ENCODE peak calls at places on chromosome 7, in five cellular contexts. P, D, O, W and F are unnamed samples.

GRCh38 chr7:15326044-15326644 is 235.7 kb downstream of the AGMO start:
- DNase-seq in W (no peak), P (peak), O (peak), D (no peak), F (no peak)

GRCh38 chr7:142469653-142470335 is 211.9 kb upstream of the PRSS58 start:
- DNase-seq in W (no peak), P (no peak), D (no peak), O (no peak), F (no peak)

GRCh38 chr7:137992042-137992737 is 9.7 kb downstream of the CREB3L2 start:
- DNase-seq in D (no peak), P (peak), W (no peak), O (no peak), F (no peak)

GRCh38 chr7:134741901-134742635 is 37.4 kb upstream of the CALD1 start:
- DNase-seq in W (no peak), D (no peak), O (no peak), P (peak), F (no peak)

GRCh38 chr7:81990395-81990794 is 220.5 kb upstream of the HGF start:
- DNase-seq in P (peak), O (no peak), D (no peak), W (no peak), F (no peak)

GRCh38 chr7:45143616-45144015 is 14.0 kb upstream of the RAMP3 start:
- DNase-seq in O (no peak), W (no peak), D (no peak), P (peak), F (no peak)

GRCh38 chr7:91228927-91229326 is 35.3 kb upstream of the FZD1 start:
- DNase-seq in W (no peak), D (no peak), O (no peak), P (peak), F (no peak)

GRCh38 chr7:151776876-151777510 is 99.9 kb downstream of the PRKAG2 start:
- DNase-seq in O (no peak), D (no peak), P (no peak), W (no peak), F (no peak)

GRCh38 chr7:116952640-116953371 is 495 bp upstream of the ST7 start:
- DNase-seq in P (peak), W (no peak), D (no peak), O (peak), F (peak)

GRCh38 chr7:130712416-130712815 is 21.6 kb downstream of the KLF14 start:
- DNase-seq in W (no peak), D (no peak), O (no peak), P (no peak), F (no peak)

GRCh38 chr7:44114586-44115310 is 8.6 kb downstream of the POLD2 start:
- DNase-seq in D (no peak), W (no peak), P (no peak), O (no peak), F (no peak)

GRCh38 chr7:36652431-36652830 is 71.9 kb downstream of the AOAH start:
- DNase-seq in P (no peak), W (no peak), O (no peak), D (no peak), F (no peak)

GRCh38 chr7:1842321-1843221 is 172.5 kb downstream of the ELFN1 start:
- DNase-seq in W (no peak), O (no peak), D (no peak), P (peak), F (no peak)

GRCh38 chr7:124155400-124156022 is 122.6 kb upstream of the TMEM229A start:
- DNase-seq in W (no peak), D (no peak), P (peak), O (peak), F (no peak)

GRCh38 chr7:119596651-119597050 is 676.3 kb upstream of the KCND2 start:
- DNase-seq in P (no peak), O (no peak), W (no peak), D (no peak), F (no peak)

GRCh38 chr7:108045154-108045553 is 42.2 kb upstream of the LAMB1 start:
- DNase-seq in O (no peak), D (no peak), W (no peak), P (peak), F (no peak)

GRCh38 chr7:150986099-150986512 is 4.7 kb upstream of the NOS3 start:
- DNase-seq in P (peak), D (peak), O (peak), W (no peak), F (no peak)

GRCh38 chr7:2774935-2775334 is 69.2 kb downstream of the GNA12 start:
- DNase-seq in O (no peak), P (no peak), W (no peak), D (no peak), F (no peak)

GRCh38 chr7:47601119-47601880 is 19.4 kb upstream of the TNS3 start:
- DNase-seq in W (no peak), O (no peak), D (no peak), P (peak), F (no peak)

GRCh38 chr7:8065356-8065813 is 96.8 kb downstream of the GLCCI1 start:
- DNase-seq in D (no peak), P (peak), O (no peak), W (no peak), F (no peak)

GRCh38 chr7:40815512-40815911 is 680.7 kb downstream of the SUGCT start:
- DNase-seq in P (peak), O (no peak), W (no peak), D (no peak), F (no peak)

GRCh38 chr7:28732037-28732869 is 225.9 kb downstream of the TRIL start:
- DNase-seq in P (peak), W (no peak), D (no peak), O (peak), F (peak)

GRCh38 chr7:75639071-75639892 is 99.5 kb downstream of the HIP1 start:
- DNase-seq in D (peak), O (peak), P (peak), W (peak), F (peak)

GRCh38 chr7:50446542-50446960 is 3.6 kb downstream of the FIGNL1 start:
- DNase-seq in W (no peak), D (no peak), P (peak), O (no peak), F (no peak)

GRCh38 chr7:52257890-52258289 is 777.5 kb upstream of the POM121L12 start:
- DNase-seq in D (no peak), W (no peak), P (no peak), O (peak), F (no peak)

GRCh38 chr7:112414855-112415490 is 35.3 kb upstream of the IFRD1 start:
- DNase-seq in W (no peak), P (peak), D (no peak), O (peak), F (no peak)

GRCh38 chr7:44077681-44078091 is 4.6 kb downstream of the POLM start:
- DNase-seq in W (no peak), P (no peak), D (no peak), O (no peak), F (no peak)

GRCh38 chr7:47143344-47143743 is 438.6 kb downstream of the TNS3 start:
- DNase-seq in O (no peak), D (no peak), P (peak), W (no peak), F (no peak)

GRCh38 chr7:103150192-103150591 is 1.3 kb upstream of the NAPEPLD start:
- DNase-seq in P (no peak), D (no peak), O (no peak), W (no peak), F (no peak)

GRCh38 chr7:131626643-131627042 is 70.2 kb upstream of the PODXL start:
- DNase-seq in P (no peak), O (no peak), D (no peak), W (no peak), F (no peak)

GRCh38 chr7:21996641-21997040 is 50.9 kb upstream of the CDCA7L start:
- DNase-seq in O (no peak), P (peak), D (no peak), W (no peak), F (no peak)

GRCh38 chr7:138832966-138833365 is 35.0 kb upstream of the ATP6V0A4 start:
- DNase-seq in P (no peak), O (no peak), D (no peak), W (no peak), F (peak)